ENCODE peak calls at places on chromosomes 2 and 18, in four cellular contexts. D is H9, F is mesendoderm, X is H1. I is an unnamed sample.

GRCh38 chr2:106095478-106096392 is 98.4 kb downstream of the UXS1 start:
- DNase-seq in D (no peak), F (no peak), X (no peak), I (no peak)

GRCh38 chr2:211103989-211104388 is 547.6 kb downstream of the CPS1 start:
- DNase-seq in D (no peak), F (no peak), X (no peak), I (no peak)

GRCh38 chr2:40103163-40103562 is 324.1 kb upstream of the THUMPD2 start:
- DNase-seq in D (no peak), F (no peak), X (no peak), I (peak; percentile 77)

GRCh38 chr2:75375646-75376582 is 176.6 kb upstream of the TACR1 start:
- DNase-seq in D (no peak), F (no peak), X (no peak), I (peak; percentile 19)

GRCh38 chr2:212968284-212969081 is 182.9 kb downstream of the IKZF2 start:
- DNase-seq in D (no peak), F (no peak), X (no peak), I (no peak)

GRCh38 chr18:56085561-56085960 is 497.6 kb upstream of the TCF4 start:
- DNase-seq in D (no peak), F (no peak), X (no peak), I (peak; percentile 86)

GRCh38 chr2:171595456-171595855 is 73.2 kb downstream of the CYBRD1 start:
- DNase-seq in D (no peak), F (no peak), X (no peak), I (no peak)

GRCh38 chr2:68862889-68863288 is 8.3 kb downstream of the BMP10 start:
- DNase-seq in D (no peak), F (no peak), X (no peak), I (no peak)

GRCh38 chr2:120879401-120880295 is 144.0 kb downstream of the GLI2 start:
- DNase-seq in D (no peak), F (no peak), X (no peak), I (no peak)

GRCh38 chr18:48663931-48664847 is 125.4 kb downstream of the CTIF start:
- DNase-seq in D (peak; percentile 85), F (peak; percentile 65), X (peak; percentile 99), I (peak; percentile 36)

GRCh38 chr2:206915136-206915535 is 24.2 kb upstream of the CPO start:
- DNase-seq in D (no peak), F (peak; percentile 27), X (no peak), I (peak; percentile 95)

GRCh38 chr2:197674546-197674945 is 841 bp downstream of the RFTN2 start:
- DNase-seq in D (no peak), F (no peak), X (no peak), I (peak; percentile 26)

GRCh38 chr2:227612546-227613271 is 1.9 kb downstream of the SCYGR3 start:
- DNase-seq in D (no peak), F (peak; percentile 36), X (no peak), I (no peak)

GRCh38 chr2:210660-211059 is 53.2 kb downstream of the SH3YL1 start:
- DNase-seq in D (no peak), F (no peak), X (no peak), I (peak; percentile 5)

GRCh38 chr2:44342854-44343253 is 18.4 kb downstream of the PREPL start:
- DNase-seq in D (no peak), F (peak; percentile 56), X (no peak), I (peak; percentile 7)

GRCh38 chr2:147460140-147460539 is 384.7 kb upstream of the ACVR2A start:
- DNase-seq in D (no peak), F (no peak), X (no peak), I (no peak)

GRCh38 chr2:160338891-160339290 is 138.8 kb upstream of the ITGB6 start:
- DNase-seq in D (no peak), F (peak; percentile 33), X (no peak), I (peak; percentile 53)
- H3K56ac ChIP-seq in D (no peak overlapping the region), F (no peak overlapping the region), X (no peak overlapping the region), I (no peak overlapping the region)

DNA sequence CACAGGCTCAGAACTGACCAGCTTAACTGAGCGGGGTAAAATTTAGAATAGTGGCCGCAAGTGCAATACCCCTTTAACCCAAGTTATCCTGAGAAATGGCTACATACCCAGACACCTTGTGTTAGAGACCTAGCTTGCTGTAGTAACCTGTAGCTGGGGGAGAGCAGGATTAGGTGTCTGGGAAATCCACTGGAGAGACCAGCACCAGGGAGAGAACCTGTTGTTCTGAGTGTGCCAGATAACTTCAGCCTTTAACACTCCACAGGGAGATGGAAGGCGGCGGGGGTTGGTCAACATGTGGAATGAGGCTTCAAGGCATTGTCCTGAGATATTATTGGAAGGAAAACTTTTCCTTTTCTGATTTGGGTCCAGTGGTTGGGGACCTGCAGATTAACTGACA is 356.0 kb downstream of the PTPRM start:
- DNase-seq in D (no peak), F (peak; percentile 57), X (no peak), I (no peak)
- H3K56ac ChIP-seq in D (no peak overlapping the region), F (no peak overlapping the region), X (no peak overlapping the region), I (no peak overlapping the region)

GRCh38 chr2:27493948-27494283 is 1.1 kb downstream of the FNDC4 start:
- DNase-seq in D (no peak), F (no peak), X (no peak), I (no peak)
- H3K56ac ChIP-seq in D (no peak overlapping the region), F (no peak overlapping the region), X (no peak overlapping the region), I (no peak overlapping the region)

DNA sequence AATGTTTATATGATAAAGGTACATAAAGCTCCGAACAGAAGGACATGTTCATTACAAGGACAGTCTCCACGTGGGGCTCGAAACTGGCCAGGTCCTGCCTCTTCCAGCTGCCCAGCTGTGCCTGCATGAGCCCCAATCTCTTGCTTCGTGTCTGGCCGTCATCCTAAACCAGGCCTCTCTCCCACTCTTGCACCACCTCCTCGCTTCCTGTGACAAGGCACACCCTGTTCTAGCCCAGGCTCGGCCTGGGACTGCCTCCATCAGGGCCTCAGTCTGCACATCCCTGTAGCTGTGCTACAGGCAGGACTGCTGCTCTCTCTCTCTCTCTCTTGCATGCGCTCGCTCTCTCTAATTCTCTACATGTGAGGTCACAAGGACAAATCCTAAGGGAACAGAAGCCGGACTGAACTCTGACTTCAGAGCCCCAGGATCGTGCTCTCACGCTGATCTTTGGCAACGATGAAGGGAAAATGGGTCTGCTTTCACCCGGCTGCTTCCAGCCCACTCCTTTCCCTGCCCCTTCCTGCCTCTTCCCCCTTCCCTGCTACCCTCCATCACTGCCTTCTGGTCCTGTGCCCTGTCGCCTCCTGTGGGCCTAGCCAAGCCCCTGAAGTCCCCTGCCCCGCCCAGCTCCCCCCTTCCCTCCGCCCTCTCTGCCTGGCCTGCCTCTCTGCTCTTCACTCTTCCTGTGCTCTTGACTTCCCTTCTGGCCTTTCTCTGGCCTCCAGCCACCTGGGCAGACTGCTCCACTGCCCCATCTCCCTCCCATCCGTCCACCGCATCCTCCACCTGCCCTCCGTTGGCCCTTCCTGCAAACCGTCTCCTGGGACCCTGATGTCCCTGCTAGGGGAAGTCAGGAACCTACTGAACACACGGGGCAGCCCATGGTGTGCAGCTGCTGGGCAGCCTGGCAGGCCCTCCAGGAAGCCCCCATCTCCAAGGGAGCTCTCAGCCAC is 7.8 kb upstream of the GPR55 start:
- DNase-seq in D (peak; percentile 54), F (no peak), X (no peak), I (peak; percentile 28)
- H3K56ac ChIP-seq in D (no peak overlapping the region), F (peak overlapping the region; percentile 73), X (no peak overlapping the region), I (no peak overlapping the region)

DNA sequence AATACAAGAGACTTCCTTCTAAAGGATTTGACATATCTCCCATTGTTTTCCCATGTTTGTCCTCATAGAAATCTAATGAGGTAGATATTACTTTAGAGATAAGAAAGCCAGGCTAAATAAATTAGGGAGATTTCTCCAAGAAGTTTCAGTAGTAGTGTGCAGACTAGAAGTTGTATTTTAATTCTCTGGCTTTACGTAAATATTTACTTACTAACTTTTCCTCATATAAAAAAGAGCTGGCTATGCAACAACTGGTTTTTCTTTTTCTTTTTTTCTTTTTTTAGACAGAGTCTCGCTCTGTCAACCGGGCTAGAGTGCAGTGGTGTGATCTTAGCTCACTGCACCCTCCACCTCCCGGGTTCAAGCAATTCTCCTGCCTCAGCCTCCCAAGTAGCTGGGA is 60.6 kb upstream of the ACYP2 start:
- DNase-seq in D (no peak), F (no peak), X (no peak), I (no peak)
- H3K56ac ChIP-seq in D (no peak overlapping the region), F (no peak overlapping the region), X (no peak overlapping the region), I (no peak overlapping the region)

DNA sequence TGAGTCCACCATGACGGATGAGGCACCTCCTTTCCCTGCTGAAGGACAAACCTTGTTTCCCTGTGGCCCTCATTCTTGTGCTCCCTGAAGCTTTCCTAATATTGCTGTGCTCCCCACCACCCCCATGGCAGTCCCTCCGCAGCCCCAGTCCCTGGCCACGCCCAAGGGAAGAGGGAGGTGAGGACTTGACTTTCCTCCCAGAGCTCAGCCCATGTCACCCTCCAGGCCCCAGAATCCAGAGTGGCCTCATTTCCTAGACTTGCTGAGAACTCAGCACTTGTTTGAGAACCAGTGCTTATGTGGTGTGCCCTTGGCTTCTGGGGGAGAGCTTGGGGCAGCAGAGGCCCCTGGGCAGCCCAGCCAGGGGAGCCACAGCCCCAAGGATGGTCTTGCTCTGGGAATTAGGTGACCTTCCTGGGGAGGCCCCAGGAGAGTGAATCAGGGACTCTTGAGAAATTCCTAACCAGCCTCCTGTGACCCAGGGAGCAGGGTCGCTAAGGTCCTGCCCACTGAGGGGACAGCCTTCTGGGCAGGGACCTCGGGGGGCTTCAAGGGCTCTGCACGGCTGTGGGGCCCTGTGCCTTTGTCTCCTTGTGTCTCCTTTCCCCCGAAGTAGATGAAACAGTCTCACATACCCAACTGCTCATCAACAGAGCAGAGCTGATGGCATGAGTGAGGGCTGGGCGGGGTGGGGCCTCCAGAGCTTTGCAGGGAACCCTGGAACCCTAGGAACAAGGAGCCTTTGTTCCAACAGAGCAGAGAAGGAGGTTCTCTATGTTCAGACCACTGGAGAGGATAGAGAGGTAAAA is 27.9 kb downstream of the PSD4 start:
- DNase-seq in D (no peak), F (no peak), X (no peak), I (no peak)
- H3K56ac ChIP-seq in D (no peak overlapping the region), F (no peak overlapping the region), X (no peak overlapping the region), I (no peak overlapping the region)

I was measured in IMR-90.